ENCODE peak calls at places on chromosomes 16 and 17, in four cellular contexts. G is NCI-H2029 treated with DMSO at 0.1 percent for 48 hours; P is substantia nigra; J is activated CD8-positive, alpha-beta T cell treated with anti-CD3 and anti-CD28 coated beads, Interleukin-2, amount 10 ng/mL, durations not matched to agents 7 days and 5 days. C is an unnamed sample.

GRCh38 chr16:17307501-17307900 is 163.3 kb downstream of the XYLT1 start:
- DNase-seq in G (no peak), P (no peak), J (no peak), C (no peak)

GRCh38 chr16:29806641-29807425 is 504 bp downstream of the MAZ start:
- DNase-seq in G (no peak), P (no peak), J (peak), C (no peak)

GRCh38 chr16:69077251-69077650 is 28.2 kb upstream of the HAS3 start:
- DNase-seq in G (no peak), P (no peak), J (no peak), C (no peak)

GRCh38 chr17:38701504-38702165 is 3.4 kb upstream of the MLLT6 start:
- DNase-seq in G (no peak), P (no peak), J (peak), C (peak)

GRCh38 chr16:65106792-65107191 is 15.1 kb downstream of the CDH11 start:
- DNase-seq in G (no peak), P (no peak), J (no peak), C (no peak)

GRCh38 chr16:49462989-49463371 is 89.4 kb downstream of the C16orf78 start:
- DNase-seq in G (no peak), P (no peak), J (no peak), C (no peak)

GRCh38 chr16:30740364-30741251 is 7.6 kb upstream of the PHKG2 start:
- DNase-seq in G (peak), P (no peak), J (no peak), C (peak)

GRCh38 chr17:76497979-76498885 is 3.0 kb downstream of the RHBDF2 start:
- DNase-seq in G (no peak), P (peak), J (no peak), C (peak)

GRCh38 chr17:70073326-70073725 is 1.7 kb upstream of the KCNJ16 start:
- DNase-seq in G (no peak), P (no peak), J (no peak), C (no peak)

GRCh38 chr17:35428229-35428628 is 4.1 kb downstream of the SLFN12 start:
- DNase-seq in G (no peak), P (no peak), J (peak), C (no peak)

GRCh38 chr16:31869511-31870201 is 4.0 kb upstream of the ZNF267 start:
- DNase-seq in G (peak), P (peak), J (peak), C (peak)

GRCh38 chr16:69270831-69271230 is 40.3 kb upstream of the VPS4A start:
- DNase-seq in G (no peak), P (no peak), J (no peak), C (no peak)

GRCh38 chr16:4966736-4967453 is 8.8 kb downstream of the SEC14L5 start:
- DNase-seq in G (no peak), P (no peak), J (no peak), C (no peak)

GRCh38 chr16:72995151-72995881 is 52.6 kb downstream of the ZFHX3 start:
- DNase-seq in G (no peak), P (no peak), J (peak), C (no peak)

GRCh38 chr16:19294156-19294649 is 8.7 kb downstream of the CLEC19A start:
- DNase-seq in G (no peak), P (peak), J (no peak), C (no peak)

GRCh38 chr16:67966549-67967182 is 1.8 kb downstream of the SLC12A4 start:
- DNase-seq in G (no peak), P (no peak), J (no peak), C (peak)

GRCh38 chr17:57357830-57358426 is 101.6 kb downstream of the MSI2 start:
- DNase-seq in G (no peak), P (no peak), J (peak), C (no peak)

GRCh38 chr17:29124931-29125270 is 55.3 kb downstream of the MYO18A start:
- DNase-seq in G (no peak), P (no peak), J (no peak), C (no peak)

GRCh38 chr17:17236295-17237025 is 508 bp downstream of the FLCN start:
- DNase-seq in G (no peak), P (no peak), J (peak), C (peak)

GRCh38 chr16:28902909-28903308 is 22.1 kb downstream of the RABEP2 start:
- DNase-seq in G (no peak), P (no peak), J (no peak), C (no peak)

GRCh38 chr16:11615756-11616447 is 29.2 kb upstream of the LITAF start:
- DNase-seq in G (no peak), P (no peak), J (no peak), C (no peak)

GRCh38 chr17:42120161-42121065 is 754 bp downstream of the KAT2A start:
- DNase-seq in G (no peak), P (no peak), J (no peak), C (peak)

GRCh38 chr17:45241315-45242011 is 19.8 kb downstream of the FMNL1 start:
- DNase-seq in G (no peak), P (no peak), J (no peak), C (no peak)

GRCh38 chr17:38922538-38923291 is 2.7 kb upstream of the LASP1NB start:
- DNase-seq in G (peak), P (peak), J (peak), C (peak)

GRCh38 chr16:24610421-24610765 is 71.0 kb downstream of the RBBP6 start:
- DNase-seq in G (no peak), P (peak), J (no peak), C (peak)

GRCh38 chr16:84649511-84649861 is 1.2 kb downstream of the KLHL36 start:
- DNase-seq in G (no peak), P (no peak), J (no peak), C (no peak)

GRCh38 chr17:80348551-80349436 is 66.2 kb upstream of the ENDOV start:
- DNase-seq in G (no peak), P (no peak), J (no peak), C (no peak)

GRCh38 chr17:59547131-59547915 is 18.1 kb upstream of the DHX40 start:
- DNase-seq in G (no peak), P (no peak), J (no peak), C (no peak)

GRCh38 chr17:70144260-70144846 is 25.0 kb upstream of the KCNJ2 start:
- DNase-seq in G (peak), P (no peak), J (no peak), C (peak)

GRCh38 chr17:31819578-31819977 is 39.5 kb downstream of the COPRS start:
- DNase-seq in G (no peak), P (no peak), J (no peak), C (no peak)

C was measured in AG20443.